ENCODE peak calls at places on chromosomes 3 and 15, in four cellular contexts. X is progenitor cell of endocrine pancreas, C is PC-9, E is DND-41. D is an unnamed sample.

GRCh38 chr15:101026686-101027272 is 107.6 kb downstream of the LRRK1 start:
- DNase-seq in X (no peak), C (no peak), E (no peak), D (no peak)

GRCh38 chr15:47743886-47744285 is 26.6 kb downstream of the SEMA6D start:
- DNase-seq in X (no peak), C (no peak), E (no peak), D (no peak)

GRCh38 chr3:134797080-134797801 is 2.2 kb downstream of the EPHB1 start:
- DNase-seq in X (no peak), C (no peak), E (no peak), D (peak)

GRCh38 chr15:66883322-66883911 is 181.4 kb downstream of the SMAD6 start:
- DNase-seq in X (peak), C (peak), E (no peak), D (peak)

GRCh38 chr15:87752250-87752951 is 504.1 kb downstream of the NTRK3 start:
- DNase-seq in X (no peak), C (peak), E (no peak), D (no peak)

GRCh38 chr3:162610261-162610660 is 1113.7 kb downstream of the OTOL1 start:
- DNase-seq in X (no peak), C (no peak), E (no peak), D (no peak)

GRCh38 chr3:149016669-149017541 is 25.6 kb downstream of the GYG1 start:
- DNase-seq in X (no peak), C (no peak), E (no peak), D (no peak)

GRCh38 chr15:38072507-38073277 is 138.3 kb downstream of the TMCO5A start:
- DNase-seq in X (peak), C (peak), E (no peak), D (peak)

GRCh38 chr3:134652409-134652831 is 1.6 kb upstream of the KY start:
- DNase-seq in X (no peak), C (no peak), E (no peak), D (no peak)

GRCh38 chr3:121152573-121152972 is 244.6 kb downstream of the STXBP5L start:
- DNase-seq in X (no peak), C (no peak), E (no peak), D (no peak)

GRCh38 chr3:169430687-169431404 is 232.7 kb downstream of the MECOM start:
- DNase-seq in X (no peak), C (peak), E (no peak), D (peak)

GRCh38 chr15:76533060-76533955 is 196.7 kb downstream of the ISL2 start:
- DNase-seq in X (no peak), C (no peak), E (no peak), D (no peak)

GRCh38 chr3:186097663-186098451 is 11.0 kb downstream of the ETV5 start:
- DNase-seq in X (peak), C (peak), E (no peak), D (peak)

GRCh38 chr3:71388535-71389120 is 194.9 kb downstream of the FOXP1 start:
- DNase-seq in X (no peak), C (no peak), E (no peak), D (no peak)

GRCh38 chr15:77329202-77329601 is 90.7 kb downstream of the PEAK1 start:
- DNase-seq in X (no peak), C (no peak), E (no peak), D (no peak)

GRCh38 chr15:74775894-74776293 is 6.0 kb upstream of the CSK start:
- DNase-seq in X (no peak), C (no peak), E (no peak), D (no peak)

GRCh38 chr15:40093224-40093842 is 15.3 kb downstream of the BMF start:
- DNase-seq in X (no peak), C (peak), E (no peak), D (no peak)

GRCh38 chr15:27237319-27237939 is 266.4 kb downstream of the GABRG3 start:
- DNase-seq in X (no peak), C (no peak), E (no peak), D (no peak)

GRCh38 chr3:160754371-160754854 is 1.6 kb upstream of the PPM1L start:
- DNase-seq in X (no peak), C (peak), E (peak), D (peak)

GRCh38 chr15:69127226-69127625 is 33.2 kb upstream of the GLCE start:
- DNase-seq in X (no peak), C (no peak), E (no peak), D (no peak)

GRCh38 chr3:4821331-4821730 is 157.9 kb upstream of the BHLHE40 start:
- DNase-seq in X (no peak), C (peak), E (peak), D (no peak)

GRCh38 chr3:190101320-190102117 is 19.2 kb downstream of the P3H2 start:
- DNase-seq in X (no peak), C (peak), E (no peak), D (no peak)

GRCh38 chr3:169772951-169773816 is at the start of gene MYNN:
- DNase-seq in X (peak), C (peak), E (peak), D (peak)

GRCh38 chr3:54710954-54711353 is 216.9 kb downstream of the LRTM1 start:
- DNase-seq in X (no peak), C (no peak), E (no peak), D (no peak)

GRCh38 chr15:63858881-63859280 is 25.1 kb upstream of the HERC1 start:
- DNase-seq in X (no peak), C (peak), E (no peak), D (no peak)

GRCh38 chr3:51593697-51594096 is 55.2 kb downstream of the RAD54L2 start:
- DNase-seq in X (no peak), C (no peak), E (no peak), D (no peak)

GRCh38 chr3:17023006-17023664 is 138.4 kb downstream of the PLCL2 start:
- DNase-seq in X (no peak), C (no peak), E (no peak), D (no peak)

GRCh38 chr3:81152156-81152555 is 609.3 kb downstream of the GBE1 start:
- DNase-seq in X (no peak), C (no peak), E (no peak), D (no peak)

GRCh38 chr15:52254331-52254730 is 41.3 kb downstream of the MYO5C start:
- DNase-seq in X (no peak), C (no peak), E (no peak), D (no peak)

GRCh38 chr15:57640935-57641682 is 49.4 kb downstream of the MYZAP start:
- DNase-seq in X (no peak), C (no peak), E (peak), D (peak)

GRCh38 chr3:124837730-124838186 is 49.4 kb downstream of the ITGB5 start:
- DNase-seq in X (no peak), C (peak), E (no peak), D (peak)

GRCh38 chr3:43296565-43296964 is 10.2 kb downstream of the SNRK start:
- DNase-seq in X (no peak), C (no peak), E (peak), D (no peak)

GRCh38 chr3:115784739-115785571 is 161.6 kb downstream of the GAP43 start:
- DNase-seq in X (no peak), C (no peak), E (no peak), D (no peak)

GRCh38 chr15:64813075-64813474 is 12.4 kb downstream of the PIF1 start:
- DNase-seq in X (no peak), C (no peak), E (no peak), D (no peak)

GRCh38 chr15:69748700-69749099 is 296.1 kb downstream of the RPLP1 start:
- DNase-seq in X (no peak), C (no peak), E (no peak), D (no peak)

GRCh38 chr15:90268415-90268814 is 2.9 kb downstream of the NGRN start:
- DNase-seq in X (no peak), C (no peak), E (no peak), D (no peak)

GRCh38 chr3:45957606-45958005 is 14.3 kb downstream of the CXCR6 start:
- DNase-seq in X (no peak), C (no peak), E (no peak), D (no peak)

GRCh38 chr15:40844543-40844981 is 714 bp downstream of the SPINT1 start:
- DNase-seq in X (peak), C (no peak), E (no peak), D (peak)

DNA sequence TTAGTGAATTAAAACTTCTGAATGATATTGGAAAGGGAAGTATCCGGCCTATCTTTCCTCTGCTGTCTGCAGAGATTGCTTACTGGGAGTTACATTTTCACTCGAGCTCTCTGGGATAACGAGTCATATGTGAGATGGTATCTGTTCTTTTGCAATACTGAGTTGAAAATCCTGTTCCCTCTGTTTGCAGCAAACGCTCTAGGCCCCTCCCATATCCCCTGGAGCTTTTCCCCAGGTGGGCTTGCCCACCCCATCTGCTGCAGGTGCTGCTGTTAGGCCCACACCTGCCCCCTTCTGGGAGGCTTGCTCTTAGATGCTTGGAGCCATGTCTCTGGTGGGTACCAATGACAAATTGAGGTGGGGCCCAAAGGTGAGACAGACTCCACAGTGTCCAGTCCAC is 42.7 kb upstream of the MTMR10 start:
- DNase-seq in X (no peak), C (no peak), E (no peak), D (no peak)
- TF ChIP-seq CTCF in X (no peak), C (no peak), E (no peak), D (no peak)

GRCh38 chr3:78204977-78205376 is 1165.1 kb downstream of the ROBO2 start:
- DNase-seq in X (no peak), C (no peak), E (no peak), D (peak)
- TF ChIP-seq CTCF in X (no peak), C (no peak), E (no peak), D (peak)

DNA sequence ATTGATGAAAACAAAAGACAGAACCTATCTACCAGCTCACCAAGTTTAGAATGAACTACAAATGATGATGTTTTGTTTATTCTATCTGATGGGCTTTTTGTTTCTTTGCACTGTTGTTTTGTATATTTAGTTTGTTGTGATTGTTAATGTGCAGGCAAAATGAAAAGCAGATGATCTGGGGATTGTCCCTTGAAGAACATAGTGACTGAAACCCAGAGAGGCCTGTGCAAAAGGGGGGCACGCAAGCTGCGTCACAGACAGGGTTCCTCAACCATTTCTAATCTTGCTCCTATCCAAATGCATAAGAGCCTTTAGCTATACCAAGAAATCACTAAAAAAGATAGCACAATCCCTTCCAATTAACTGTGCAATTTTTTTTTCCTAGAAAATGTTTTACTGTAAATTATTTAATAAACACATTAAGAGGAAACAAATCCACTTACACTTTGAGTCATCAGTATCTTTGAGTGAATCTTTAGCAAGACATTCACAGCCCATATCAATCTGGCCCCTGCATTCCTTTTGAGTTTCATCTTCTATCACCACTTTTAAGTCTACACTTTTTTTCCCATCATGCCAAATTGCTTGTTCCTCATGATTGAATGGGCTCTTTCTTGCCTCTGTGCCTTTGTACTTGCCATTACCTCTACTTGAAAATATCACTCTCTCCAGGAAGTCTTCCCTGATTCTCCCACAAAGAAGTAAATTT is 220.3 kb downstream of the ATP8B4 start:
- DNase-seq in X (no peak), C (no peak), E (no peak), D (no peak)
- TF ChIP-seq CTCF in X (no peak), C (no peak), E (no peak), D (no peak)

DNA sequence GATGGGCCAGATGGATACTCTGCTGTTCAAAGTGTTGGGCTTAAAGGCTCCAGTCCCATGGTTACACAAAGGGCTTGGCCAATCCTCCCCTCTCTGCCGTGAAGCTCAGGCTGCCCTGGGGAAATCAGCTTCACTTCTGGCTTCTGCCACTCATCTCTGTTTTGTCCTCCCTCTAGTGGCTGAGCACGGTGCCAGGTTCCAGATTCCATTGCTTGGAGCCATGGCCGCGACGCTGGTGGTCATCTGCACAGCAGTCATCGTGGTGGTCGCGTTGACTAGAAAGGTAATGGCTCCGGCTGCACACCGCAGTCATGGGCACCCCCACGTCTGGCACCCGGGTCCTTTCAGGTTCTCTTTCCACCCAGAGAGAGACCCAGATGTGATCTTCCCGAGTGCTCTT is 5.6 kb downstream of the TIGIT start:
- DNase-seq in X (no peak), C (no peak), E (no peak), D (peak)
- TF ChIP-seq CTCF in X (peak), C (peak), E (peak), D (no peak)

DNA sequence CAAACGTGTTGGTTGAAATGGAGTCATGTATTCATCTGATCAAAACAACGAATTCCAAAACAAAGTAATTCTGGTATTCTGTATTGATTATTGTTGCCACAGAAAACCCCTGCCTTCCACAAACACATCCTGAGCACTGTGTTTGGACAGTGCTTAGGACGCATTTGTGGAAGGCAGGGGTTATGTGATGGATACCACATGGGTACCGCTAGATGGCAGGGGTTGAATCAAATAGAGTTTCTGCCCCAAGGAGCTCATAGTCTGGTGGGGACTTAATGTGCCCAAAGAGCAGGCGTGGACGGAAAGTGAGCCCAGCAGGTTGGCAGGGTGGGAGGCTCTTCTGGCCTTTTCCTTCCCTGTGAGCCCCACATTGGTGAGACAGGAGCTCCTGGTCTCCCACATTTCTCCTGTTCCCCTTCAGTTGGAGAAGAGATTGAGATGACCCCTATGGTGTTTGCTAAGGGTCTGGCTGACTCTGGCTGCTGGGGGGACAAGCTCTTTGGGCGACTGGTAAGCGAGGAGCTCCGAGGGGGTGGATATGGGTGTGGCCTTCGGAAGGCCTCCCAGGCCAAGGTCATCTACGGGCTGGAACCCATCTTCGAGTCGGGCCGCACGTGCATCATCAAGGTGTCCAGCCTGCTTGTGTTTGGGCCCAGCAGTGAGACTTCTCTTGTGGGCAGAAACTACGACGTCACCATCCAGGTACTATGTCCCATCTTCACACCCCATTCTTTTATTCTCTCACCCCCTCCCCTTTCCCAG is 22.1 kb upstream of the SLC28A1 start:
- DNase-seq in X (no peak), C (no peak), E (no peak), D (no peak)
- TF ChIP-seq CTCF in X (no peak), C (no peak), E (no peak), D (no peak)

GRCh38 chr3:152474585-152474984 is 205.9 kb downstream of the MBNL1 start:
- DNase-seq in X (no peak), C (peak), E (no peak), D (no peak)
- TF ChIP-seq CTCF in X (peak), C (peak), E (peak), D (peak)

DNA sequence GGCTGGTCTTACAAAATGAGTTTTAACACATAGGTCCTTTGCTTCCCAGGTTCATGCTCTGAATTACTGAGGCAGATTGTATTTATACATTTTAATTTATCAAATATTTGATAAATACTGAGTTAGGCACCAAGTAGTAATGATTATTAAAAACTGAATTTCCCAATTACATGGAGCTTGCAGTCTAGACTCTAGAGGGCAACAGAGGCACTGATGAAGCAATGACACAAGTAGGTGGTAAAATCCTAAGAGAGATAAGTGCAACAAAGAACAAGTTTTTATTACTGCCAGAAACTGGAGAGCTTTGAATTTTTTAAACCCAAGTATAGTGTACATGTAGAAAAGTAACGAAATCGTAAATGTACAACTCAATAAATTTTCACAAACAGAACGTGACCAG is 406.2 kb upstream of the RARB start:
- DNase-seq in X (no peak), C (no peak), E (no peak), D (no peak)
- TF ChIP-seq CTCF in X (peak), C (peak), E (peak), D (peak)

GRCh38 chr3:101381809-101382208 is 61.4 kb upstream of the IMPG2 start:
- DNase-seq in X (no peak), C (peak), E (no peak), D (no peak)
- TF ChIP-seq CTCF in X (peak), C (peak), E (peak), D (peak)

D was measured in nephron progenitor cell.